ENCODE peak calls at places on chromosomes 6 and 20, in five cellular contexts. One of them, this sample, is unnamed.
A peak's percentile ranks its signal among the peaks of the same experiment; 100 is the strongest.

GRCh38 chr6:32079566-32080290 is 29.4 kb downstream of the TNXB start:
- DNase-seq in SK-MEL-5: no peak
- DNase-seq in HCT116: no peak
- DNase-seq in activated T-cell treated with anti-CD3 and anti-CD28 coated beads, Interleukin-2, amount 50 U/mL, for 48 hours: no peak
- DNase-seq in NCI-H460: no peak
- DNase-seq in this sample: no peak

GRCh38 chr20:41094656-41095055 is 42.7 kb upstream of the PLCG1 start:
- DNase-seq in NCI-H460: no peak
- DNase-seq in HCT116: no peak
- DNase-seq in SK-MEL-5: no peak
- DNase-seq in activated T-cell treated with anti-CD3 and anti-CD28 coated beads, Interleukin-2, amount 50 U/mL, for 48 hours: no peak
- DNase-seq in this sample: no peak

GRCh38 chr20:45346851-45347250 is 1.4 kb downstream of the SDC4 start:
- DNase-seq in activated T-cell treated with anti-CD3 and anti-CD28 coated beads, Interleukin-2, amount 50 U/mL, for 48 hours: no peak
- DNase-seq in NCI-H460: no peak
- DNase-seq in HCT116: no peak
- DNase-seq in SK-MEL-5: no peak
- DNase-seq in this sample: no peak

GRCh38 chr20:728022-728944 is 40.0 kb downstream of the SLC52A3 start:
- DNase-seq in HCT116: no peak
- DNase-seq in activated T-cell treated with anti-CD3 and anti-CD28 coated beads, Interleukin-2, amount 50 U/mL, for 48 hours: peak; percentile 69
- DNase-seq in NCI-H460: peak; percentile 67
- DNase-seq in SK-MEL-5: peak; percentile 68
- DNase-seq in this sample: peak; percentile 17

GRCh38 chr6:34094474-34095135 is 51.3 kb downstream of the GRM4 start:
- DNase-seq in HCT116: no peak
- DNase-seq in NCI-H460: no peak
- DNase-seq in activated T-cell treated with anti-CD3 and anti-CD28 coated beads, Interleukin-2, amount 50 U/mL, for 48 hours: no peak
- DNase-seq in SK-MEL-5: no peak
- DNase-seq in this sample: no peak

GRCh38 chr6:10478187-10479040 is 42.7 kb upstream of the GCNT2 start:
- DNase-seq in activated T-cell treated with anti-CD3 and anti-CD28 coated beads, Interleukin-2, amount 50 U/mL, for 48 hours: no peak
- DNase-seq in SK-MEL-5: peak; percentile 86
- DNase-seq in NCI-H460: peak; percentile 42
- DNase-seq in HCT116: peak; percentile 41
- DNase-seq in this sample: peak; percentile 52

GRCh38 chr6:44051516-44051915 is 75.7 kb downstream of the MRPL14 start:
- DNase-seq in activated T-cell treated with anti-CD3 and anti-CD28 coated beads, Interleukin-2, amount 50 U/mL, for 48 hours: no peak
- DNase-seq in NCI-H460: no peak
- DNase-seq in SK-MEL-5: no peak
- DNase-seq in HCT116: no peak
- DNase-seq in this sample: no peak

GRCh38 chr20:8431538-8432434 is 299.7 kb downstream of the PLCB1 start:
- DNase-seq in NCI-H460: no peak
- DNase-seq in HCT116: no peak
- DNase-seq in SK-MEL-5: no peak
- DNase-seq in activated T-cell treated with anti-CD3 and anti-CD28 coated beads, Interleukin-2, amount 50 U/mL, for 48 hours: no peak
- DNase-seq in this sample: no peak

GRCh38 chr20:22821826-22822225 is 213.3 kb upstream of the SSTR4 start:
- DNase-seq in NCI-H460: no peak
- DNase-seq in activated T-cell treated with anti-CD3 and anti-CD28 coated beads, Interleukin-2, amount 50 U/mL, for 48 hours: no peak
- DNase-seq in SK-MEL-5: no peak
- DNase-seq in HCT116: no peak
- DNase-seq in this sample: no peak

GRCh38 chr20:63532449-63532971 is 4.7 kb downstream of the PTK6 start:
- DNase-seq in activated T-cell treated with anti-CD3 and anti-CD28 coated beads, Interleukin-2, amount 50 U/mL, for 48 hours: no peak
- DNase-seq in NCI-H460: no peak
- DNase-seq in HCT116: no peak
- DNase-seq in SK-MEL-5: no peak
- DNase-seq in this sample: no peak

GRCh38 chr20:4074877-4075455 is 59.6 kb upstream of the RNF24 start:
- DNase-seq in HCT116: no peak
- DNase-seq in SK-MEL-5: no peak
- DNase-seq in activated T-cell treated with anti-CD3 and anti-CD28 coated beads, Interleukin-2, amount 50 U/mL, for 48 hours: no peak
- DNase-seq in NCI-H460: no peak
- DNase-seq in this sample: no peak

GRCh38 chr6:7761047-7761446 is 35.1 kb downstream of the BMP6 start:
- DNase-seq in NCI-H460: no peak
- DNase-seq in SK-MEL-5: no peak
- DNase-seq in HCT116: no peak
- DNase-seq in activated T-cell treated with anti-CD3 and anti-CD28 coated beads, Interleukin-2, amount 50 U/mL, for 48 hours: no peak
- DNase-seq in this sample: no peak

GRCh38 chr20:53080969-53081871 is 109.1 kb downstream of the TSHZ2 start:
- DNase-seq in HCT116: no peak
- DNase-seq in SK-MEL-5: no peak
- DNase-seq in NCI-H460: no peak
- DNase-seq in activated T-cell treated with anti-CD3 and anti-CD28 coated beads, Interleukin-2, amount 50 U/mL, for 48 hours: no peak
- DNase-seq in this sample: peak; percentile 39

GRCh38 chr6:118562959-118563358 is 14.9 kb downstream of the PLN start:
- DNase-seq in activated T-cell treated with anti-CD3 and anti-CD28 coated beads, Interleukin-2, amount 50 U/mL, for 48 hours: no peak
- DNase-seq in SK-MEL-5: peak; percentile 53
- DNase-seq in NCI-H460: no peak
- DNase-seq in HCT116: no peak
- DNase-seq in this sample: no peak

GRCh38 chr6:43759926-43760798 is 9.8 kb upstream of the VEGFA start:
- DNase-seq in HCT116: no peak
- DNase-seq in activated T-cell treated with anti-CD3 and anti-CD28 coated beads, Interleukin-2, amount 50 U/mL, for 48 hours: no peak
- DNase-seq in SK-MEL-5: no peak
- DNase-seq in NCI-H460: no peak
- DNase-seq in this sample: no peak

GRCh38 chr6:169955796-169956493 is 204.5 kb downstream of the ERMARD start:
- DNase-seq in NCI-H460: no peak
- DNase-seq in activated T-cell treated with anti-CD3 and anti-CD28 coated beads, Interleukin-2, amount 50 U/mL, for 48 hours: peak; percentile 3
- DNase-seq in SK-MEL-5: no peak
- DNase-seq in HCT116: no peak
- DNase-seq in this sample: no peak

GRCh38 chr20:16262594-16262993 is 310.7 kb downstream of the KIF16B start:
- DNase-seq in SK-MEL-5: no peak
- DNase-seq in activated T-cell treated with anti-CD3 and anti-CD28 coated beads, Interleukin-2, amount 50 U/mL, for 48 hours: no peak
- DNase-seq in HCT116: no peak
- DNase-seq in NCI-H460: no peak
- DNase-seq in this sample: no peak

GRCh38 chr20:22802296-22802695 is 217.9 kb upstream of the FOXA2 start:
- DNase-seq in HCT116: no peak
- DNase-seq in activated T-cell treated with anti-CD3 and anti-CD28 coated beads, Interleukin-2, amount 50 U/mL, for 48 hours: no peak
- DNase-seq in NCI-H460: no peak
- DNase-seq in SK-MEL-5: no peak
- DNase-seq in this sample: no peak

GRCh38 chr6:100116409-100117194 is 122.6 kb upstream of the MCHR2 start:
- DNase-seq in NCI-H460: peak; percentile 39
- DNase-seq in SK-MEL-5: peak; percentile 71
- DNase-seq in HCT116: peak; percentile 80
- DNase-seq in activated T-cell treated with anti-CD3 and anti-CD28 coated beads, Interleukin-2, amount 50 U/mL, for 48 hours: peak; percentile 31
- DNase-seq in this sample: peak; percentile 56

GRCh38 chr6:38170666-38171065 is 351.1 kb downstream of the ZFAND3 start:
- DNase-seq in SK-MEL-5: no peak
- DNase-seq in HCT116: no peak
- DNase-seq in activated T-cell treated with anti-CD3 and anti-CD28 coated beads, Interleukin-2, amount 50 U/mL, for 48 hours: no peak
- DNase-seq in NCI-H460: no peak
- DNase-seq in this sample: no peak

GRCh38 chr20:47674686-47675085 is 110.6 kb downstream of the SULF2 start:
- DNase-seq in SK-MEL-5: no peak
- DNase-seq in HCT116: no peak
- DNase-seq in activated T-cell treated with anti-CD3 and anti-CD28 coated beads, Interleukin-2, amount 50 U/mL, for 48 hours: no peak
- DNase-seq in NCI-H460: no peak
- DNase-seq in this sample: no peak

GRCh38 chr6:167337675-167338449 is 13.0 kb downstream of the TTLL2 start:
- DNase-seq in activated T-cell treated with anti-CD3 and anti-CD28 coated beads, Interleukin-2, amount 50 U/mL, for 48 hours: no peak
- DNase-seq in HCT116: no peak
- DNase-seq in NCI-H460: no peak
- DNase-seq in SK-MEL-5: no peak
- DNase-seq in this sample: no peak

GRCh38 chr20:3704085-3704484 is 8.3 kb downstream of the SIGLEC1 start:
- DNase-seq in HCT116: no peak
- DNase-seq in SK-MEL-5: peak; percentile 44
- DNase-seq in NCI-H460: no peak
- DNase-seq in activated T-cell treated with anti-CD3 and anti-CD28 coated beads, Interleukin-2, amount 50 U/mL, for 48 hours: no peak
- DNase-seq in this sample: no peak

GRCh38 chr6:130755368-130756034 is 71.7 kb upstream of the SMLR1 start:
- DNase-seq in HCT116: no peak
- DNase-seq in SK-MEL-5: no peak
- DNase-seq in NCI-H460: no peak
- DNase-seq in activated T-cell treated with anti-CD3 and anti-CD28 coated beads, Interleukin-2, amount 50 U/mL, for 48 hours: no peak
- DNase-seq in this sample: no peak